ENCODE peak calls at places on chromosomes 16 and 17, in five cellular contexts. One of them, this sample, is unnamed.

GRCh38 chr17:43515641-43516040 is 30.5 kb downstream of the ETV4 start:
- DNase-seq in CD4-positive, alpha-beta memory T cell: no peak
- DNase-seq in uterus: no peak
- DNase-seq in GM23338: no peak
- DNase-seq in heart left ventricle: no peak
- DNase-seq in this sample: no peak

GRCh38 chr17:50426814-50427787 is 1.1 kb downstream of the ACSF2 start:
- DNase-seq in CD4-positive, alpha-beta memory T cell: peak; percentile 15
- DNase-seq in uterus: no peak
- DNase-seq in GM23338: peak; percentile 73
- DNase-seq in heart left ventricle: no peak
- DNase-seq in this sample: peak; percentile 61

GRCh38 chr17:70060415-70060814 is 14.6 kb upstream of the KCNJ16 start:
- DNase-seq in CD4-positive, alpha-beta memory T cell: no peak
- DNase-seq in uterus: no peak
- DNase-seq in GM23338: no peak
- DNase-seq in heart left ventricle: no peak
- DNase-seq in this sample: no peak

GRCh38 chr16:50467943-50468748 is 80.0 kb upstream of the NKD1 start:
- DNase-seq in CD4-positive, alpha-beta memory T cell: no peak
- DNase-seq in uterus: no peak
- DNase-seq in GM23338: peak; percentile 75
- DNase-seq in heart left ventricle: no peak
- DNase-seq in this sample: no peak

GRCh38 chr16:19666451-19666850 is 51.6 kb downstream of the KNOP1 start:
- DNase-seq in CD4-positive, alpha-beta memory T cell: no peak
- DNase-seq in uterus: no peak
- DNase-seq in GM23338: no peak
- DNase-seq in heart left ventricle: no peak
- DNase-seq in this sample: no peak

GRCh38 chr17:58006563-58006923 is 503 bp downstream of the SRSF1 start:
- DNase-seq in CD4-positive, alpha-beta memory T cell: no peak
- DNase-seq in uterus: peak; percentile 76
- DNase-seq in GM23338: peak; percentile 75
- DNase-seq in heart left ventricle: peak; percentile 79
- DNase-seq in this sample: peak; percentile 79

GRCh38 chr17:62800580-62800979 is 7.5 kb downstream of the MARCHF10 start:
- DNase-seq in CD4-positive, alpha-beta memory T cell: no peak
- DNase-seq in uterus: no peak
- DNase-seq in GM23338: peak; percentile 51
- DNase-seq in heart left ventricle: no peak
- DNase-seq in this sample: no peak

GRCh38 chr16:50309527-50310307 is 43.4 kb downstream of the ADCY7 start:
- DNase-seq in CD4-positive, alpha-beta memory T cell: no peak
- DNase-seq in uterus: no peak
- DNase-seq in GM23338: no peak
- DNase-seq in heart left ventricle: peak; percentile 64
- DNase-seq in this sample: peak; percentile 61

GRCh38 chr16:8257561-8257960 is 332.8 kb downstream of the TMEM114 start:
- DNase-seq in CD4-positive, alpha-beta memory T cell: no peak
- DNase-seq in uterus: no peak
- DNase-seq in GM23338: no peak
- DNase-seq in heart left ventricle: no peak
- DNase-seq in this sample: no peak

GRCh38 chr17:1174490-1174889 is 5.3 kb downstream of the ABR start:
- DNase-seq in CD4-positive, alpha-beta memory T cell: no peak
- DNase-seq in uterus: no peak
- DNase-seq in GM23338: no peak
- DNase-seq in heart left ventricle: no peak
- DNase-seq in this sample: no peak

GRCh38 chr16:30186782-30187555 is 3.6 kb downstream of the CORO1A start:
- DNase-seq in CD4-positive, alpha-beta memory T cell: peak; percentile 88
- DNase-seq in uterus: peak; percentile 41
- DNase-seq in GM23338: peak; percentile 85
- DNase-seq in heart left ventricle: peak; percentile 90
- DNase-seq in this sample: no peak

GRCh38 chr16:57392694-57393093 is 11.9 kb upstream of the CCL17 start:
- DNase-seq in CD4-positive, alpha-beta memory T cell: no peak
- DNase-seq in uterus: no peak
- DNase-seq in GM23338: no peak
- DNase-seq in heart left ventricle: no peak
- DNase-seq in this sample: no peak

GRCh38 chr16:83532634-83533033 is 275.1 kb upstream of the HSBP1 start:
- DNase-seq in CD4-positive, alpha-beta memory T cell: no peak
- DNase-seq in uterus: no peak
- DNase-seq in GM23338: no peak
- DNase-seq in heart left ventricle: no peak
- DNase-seq in this sample: no peak

GRCh38 chr17:17305282-17305801 is 2.2 kb downstream of the NT5M start:
- DNase-seq in CD4-positive, alpha-beta memory T cell: peak; percentile 52
- DNase-seq in uterus: no peak
- DNase-seq in GM23338: no peak
- DNase-seq in heart left ventricle: no peak
- DNase-seq in this sample: no peak

GRCh38 chr16:528111-529011 is 849 bp downstream of the CAPN15 start:
- DNase-seq in CD4-positive, alpha-beta memory T cell: peak; percentile 29
- DNase-seq in uterus: peak; percentile 44
- DNase-seq in GM23338: peak; percentile 63
- DNase-seq in heart left ventricle: no peak
- DNase-seq in this sample: peak; percentile 67

GRCh38 chr17:77280304-77280910 is 139.6 kb downstream of the SEC14L1 start:
- DNase-seq in CD4-positive, alpha-beta memory T cell: no peak
- DNase-seq in uterus: no peak
- DNase-seq in GM23338: peak; percentile 50
- DNase-seq in heart left ventricle: no peak
- DNase-seq in this sample: no peak

GRCh38 chr16:49273771-49274170 is 7.9 kb downstream of the CBLN1 start:
- DNase-seq in CD4-positive, alpha-beta memory T cell: no peak
- DNase-seq in uterus: no peak
- DNase-seq in GM23338: no peak
- DNase-seq in heart left ventricle: no peak
- DNase-seq in this sample: no peak

GRCh38 chr16:79509221-79509631 is 91.3 kb downstream of the MAF start:
- DNase-seq in CD4-positive, alpha-beta memory T cell: no peak
- DNase-seq in uterus: no peak
- DNase-seq in GM23338: peak; percentile 11
- DNase-seq in heart left ventricle: peak; percentile 65
- DNase-seq in this sample: no peak

GRCh38 chr16:28089992-28090365 is 26.5 kb upstream of the GSG1L start:
- DNase-seq in CD4-positive, alpha-beta memory T cell: no peak
- DNase-seq in uterus: no peak
- DNase-seq in GM23338: no peak
- DNase-seq in heart left ventricle: no peak
- DNase-seq in this sample: no peak

GRCh38 chr17:54282886-54283285 is 460.2 kb downstream of the KIF2B start:
- DNase-seq in CD4-positive, alpha-beta memory T cell: no peak
- DNase-seq in uterus: no peak
- DNase-seq in GM23338: no peak
- DNase-seq in heart left ventricle: no peak
- DNase-seq in this sample: no peak

GRCh38 chr17:50206604-50207293 is 5.3 kb upstream of the COL1A1 start:
- DNase-seq in CD4-positive, alpha-beta memory T cell: no peak
- DNase-seq in uterus: peak; percentile 78
- DNase-seq in GM23338: peak; percentile 83
- DNase-seq in heart left ventricle: no peak
- DNase-seq in this sample: no peak

GRCh38 chr17:32976605-32977004 is 15.0 kb upstream of the SPACA3 start:
- DNase-seq in CD4-positive, alpha-beta memory T cell: no peak
- DNase-seq in uterus: no peak
- DNase-seq in GM23338: no peak
- DNase-seq in heart left ventricle: no peak
- DNase-seq in this sample: no peak

GRCh38 chr16:25005445-25006306 is 9.5 kb downstream of the ARHGAP17 start:
- DNase-seq in CD4-positive, alpha-beta memory T cell: no peak
- DNase-seq in uterus: no peak
- DNase-seq in GM23338: no peak
- DNase-seq in heart left ventricle: no peak
- DNase-seq in this sample: no peak

GRCh38 chr16:53356478-53357207 is 77.6 kb upstream of the RBL2 start:
- DNase-seq in CD4-positive, alpha-beta memory T cell: no peak
- DNase-seq in uterus: no peak
- DNase-seq in GM23338: peak; percentile 38
- DNase-seq in heart left ventricle: no peak
- DNase-seq in this sample: no peak

GRCh38 chr16:88453621-88454314 is 688 bp downstream of the ZFPM1 start:
- DNase-seq in CD4-positive, alpha-beta memory T cell: no peak
- DNase-seq in uterus: no peak
- DNase-seq in GM23338: peak; percentile 38
- DNase-seq in heart left ventricle: no peak
- DNase-seq in this sample: no peak

GRCh38 chr16:1102921-1103648 is 7.0 kb upstream of the C1QTNF8 start:
- DNase-seq in CD4-positive, alpha-beta memory T cell: peak; percentile 74
- DNase-seq in uterus: peak; percentile 52
- DNase-seq in GM23338: peak; percentile 70
- DNase-seq in heart left ventricle: peak; percentile 85
- DNase-seq in this sample: peak; percentile 59

GRCh38 chr17:49482144-49482817 is 12.8 kb upstream of the NGFR start:
- DNase-seq in CD4-positive, alpha-beta memory T cell: no peak
- DNase-seq in uterus: no peak
- DNase-seq in GM23338: no peak
- DNase-seq in heart left ventricle: no peak
- DNase-seq in this sample: no peak

GRCh38 chr17:8292639-8293395 is 2.4 kb downstream of the SLC25A35 start:
- DNase-seq in CD4-positive, alpha-beta memory T cell: no peak
- DNase-seq in uterus: no peak
- DNase-seq in GM23338: no peak
- DNase-seq in heart left ventricle: no peak
- DNase-seq in this sample: no peak

GRCh38 chr17:42017866-42018200 is 594 bp upstream of the DNAJC7 start:
- DNase-seq in CD4-positive, alpha-beta memory T cell: no peak
- DNase-seq in uterus: no peak
- DNase-seq in GM23338: peak; percentile 75
- DNase-seq in heart left ventricle: no peak
- DNase-seq in this sample: no peak

DNA sequence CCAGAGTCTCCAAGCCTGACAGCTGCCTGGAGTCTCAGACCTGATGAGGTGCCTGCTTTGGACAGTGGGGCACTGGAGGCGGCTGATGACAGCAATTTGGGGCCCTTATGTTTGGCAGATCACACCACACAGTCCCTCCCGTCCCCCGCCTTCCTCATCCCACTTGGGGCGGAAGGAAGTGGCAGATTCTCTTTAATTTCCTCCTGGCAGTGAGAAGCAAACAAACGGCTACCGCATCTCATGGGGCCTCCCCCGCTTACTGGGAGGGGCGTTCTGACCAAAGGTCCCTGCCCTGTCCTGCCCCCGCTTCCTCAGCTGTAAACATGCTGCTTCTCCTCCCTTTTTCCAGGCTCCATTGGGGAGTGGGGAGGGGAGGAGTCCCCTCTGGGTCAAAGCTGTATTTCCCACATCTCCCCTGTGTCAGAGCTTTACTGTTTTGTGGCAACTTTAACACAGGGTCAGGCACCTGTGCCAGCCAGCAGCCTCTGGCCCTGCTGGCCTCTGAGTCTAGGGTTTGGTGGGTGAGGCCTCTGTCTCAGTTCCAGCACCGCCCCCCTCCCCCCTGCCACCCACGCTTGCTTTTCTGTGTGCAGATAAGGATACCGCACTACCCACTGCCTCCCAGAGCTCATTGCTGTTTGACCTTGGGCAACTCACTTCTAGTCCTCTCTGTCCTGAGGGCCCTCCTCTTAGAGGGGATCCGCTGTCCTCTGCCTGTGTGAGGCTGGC is 5.4 kb upstream of the NFATC3 start:
- DNase-seq in CD4-positive, alpha-beta memory T cell: peak; percentile 75
- DNase-seq in uterus: peak; percentile 71
- DNase-seq in GM23338: no peak
- DNase-seq in heart left ventricle: peak; percentile 89
- DNase-seq in this sample: no peak
- H3K27ac ChIP-seq in CD4-positive, alpha-beta memory T cell: peak overlapping the region; percentile 71
- H3K27ac ChIP-seq in uterus: peak overlapping the region; percentile 74
- H3K27ac ChIP-seq in GM23338: no peak overlapping the region
- H3K27ac ChIP-seq in heart left ventricle: peak overlapping the region; percentile 86
- H3K27ac ChIP-seq in this sample: peak overlapping the region; percentile 78

GRCh38 chr17:56891751-56892150 is 22.1 kb downstream of the TRIM25 start:
- DNase-seq in CD4-positive, alpha-beta memory T cell: peak; percentile 33
- DNase-seq in uterus: no peak
- DNase-seq in GM23338: peak; percentile 76
- DNase-seq in heart left ventricle: no peak
- DNase-seq in this sample: no peak
- H3K27ac ChIP-seq in CD4-positive, alpha-beta memory T cell: no peak overlapping the region
- H3K27ac ChIP-seq in uterus: no peak overlapping the region
- H3K27ac ChIP-seq in GM23338: no peak overlapping the region
- H3K27ac ChIP-seq in heart left ventricle: no peak overlapping the region
- H3K27ac ChIP-seq in this sample: no peak overlapping the region

GRCh38 chr17:71437176-71437575 is 683.6 kb upstream of the SOX9 start:
- DNase-seq in CD4-positive, alpha-beta memory T cell: no peak
- DNase-seq in uterus: no peak
- DNase-seq in GM23338: no peak
- DNase-seq in heart left ventricle: no peak
- DNase-seq in this sample: no peak
- H3K27ac ChIP-seq in CD4-positive, alpha-beta memory T cell: no peak overlapping the region
- H3K27ac ChIP-seq in uterus: no peak overlapping the region
- H3K27ac ChIP-seq in GM23338: no peak overlapping the region
- H3K27ac ChIP-seq in heart left ventricle: no peak overlapping the region
- H3K27ac ChIP-seq in this sample: no peak overlapping the region

GRCh38 chr16:67943619-67944503 is at the start of gene LCAT:
- DNase-seq in CD4-positive, alpha-beta memory T cell: no peak
- DNase-seq in uterus: peak; percentile 79
- DNase-seq in GM23338: no peak
- DNase-seq in heart left ventricle: peak; percentile 66
- DNase-seq in this sample: peak; percentile 79

GRCh38 chr16:67943256-67943618 is 683 bp downstream of the LCAT start:
- DNase-seq in CD4-positive, alpha-beta memory T cell: no peak
- DNase-seq in uterus: no peak
- DNase-seq in GM23338: no peak
- DNase-seq in heart left ventricle: no peak
- DNase-seq in this sample: no peak

GRCh38 chr16:67945392-67945933 is 1.5 kb upstream of the LCAT start:
- DNase-seq in CD4-positive, alpha-beta memory T cell: no peak
- DNase-seq in uterus: no peak
- DNase-seq in GM23338: no peak
- DNase-seq in heart left ventricle: no peak
- DNase-seq in this sample: no peak

GRCh38 chr16:67946128-67946569 is 2.2 kb upstream of the LCAT start:
- DNase-seq in CD4-positive, alpha-beta memory T cell: no peak
- DNase-seq in uterus: no peak
- DNase-seq in GM23338: no peak
- DNase-seq in heart left ventricle: no peak
- DNase-seq in this sample: no peak

DNA sequence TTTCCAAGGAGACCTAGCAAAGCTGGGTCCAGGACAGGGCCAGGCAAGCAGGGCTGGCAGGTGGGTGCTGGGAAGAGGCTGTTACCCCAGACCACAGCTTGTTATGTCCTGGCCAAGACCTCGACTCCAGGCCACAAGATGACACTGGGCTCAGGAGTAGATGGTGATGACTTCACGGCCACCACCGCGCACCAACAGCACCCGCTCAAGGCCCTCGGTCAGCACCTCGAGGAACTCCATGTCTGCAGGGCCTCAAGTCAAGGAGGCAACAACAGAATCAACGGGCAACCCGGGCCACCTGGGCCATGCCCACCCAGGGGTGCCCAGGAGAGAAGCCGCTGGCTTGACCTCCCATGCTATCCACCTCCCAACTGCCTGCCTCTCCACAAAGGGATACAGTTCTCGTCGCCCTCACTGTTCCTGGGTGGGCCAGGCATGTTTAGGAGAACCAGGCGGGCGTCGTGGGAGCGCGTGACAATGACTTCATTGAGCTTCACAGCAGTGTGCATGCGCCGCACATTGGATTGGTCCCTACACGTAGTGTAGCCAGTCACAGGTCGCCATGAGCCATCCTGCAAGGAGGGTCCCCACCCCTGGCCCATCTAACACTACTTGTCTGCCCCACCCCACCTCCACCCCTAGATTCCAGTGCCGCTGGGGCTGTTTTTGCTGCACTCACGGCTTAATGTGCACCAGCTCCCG is 921 bp upstream of the LCAT start:
- DNase-seq in CD4-positive, alpha-beta memory T cell: no peak
- DNase-seq in uterus: no peak
- DNase-seq in GM23338: no peak
- DNase-seq in heart left ventricle: no peak
- DNase-seq in this sample: no peak
- H3K27ac ChIP-seq in CD4-positive, alpha-beta memory T cell: no peak overlapping the region
- H3K27ac ChIP-seq in uterus: peak overlapping the region; percentile 76
- H3K27ac ChIP-seq in GM23338: no peak overlapping the region
- H3K27ac ChIP-seq in heart left ventricle: peak overlapping the region; percentile 60
- H3K27ac ChIP-seq in this sample: peak overlapping the region; percentile 67

This sample was measured in right atrium auricular region.